ENCODE peak calls at places on chromosome 14, in eight cellular contexts. B is SK-N-SH, N is HCT116, Y is K562, T is WTC11, L is endothelial cell of umbilical vein, O is NB4, S is A549. A is an unnamed sample.

GRCh38 chr14:75205586-75205985 is 29.2 kb upstream of the TMED10 start:
- DNase-seq in N (no peak), T (no peak), S (no peak), B (no peak), O (peak; percentile 83), L (peak; percentile 82), Y (no peak), A (no peak)

GRCh38 chr14:35964736-35965135 is 138.6 kb downstream of the BRMS1L start:
- DNase-seq in O (no peak), Y (no peak), N (no peak), L (no peak), S (no peak), B (no peak), T (no peak), A (no peak)

GRCh38 chr14:65840786-65841185 is 428.3 kb downstream of the FUT8 start:
- DNase-seq in T (no peak), O (no peak), Y (no peak), S (no peak), L (no peak), N (no peak), B (no peak), A (no peak)

GRCh38 chr14:22597265-22597664 is 835 bp upstream of the ABHD4 start:
- DNase-seq in Y (peak; percentile 71), O (no peak), N (no peak), S (no peak), L (no peak), B (no peak), T (no peak), A (no peak)

GRCh38 chr14:31395572-31396205 is 24.7 kb downstream of the HEATR5A start:
- DNase-seq in B (no peak), S (no peak), O (no peak), L (no peak), T (no peak), Y (no peak), N (no peak), A (no peak)

GRCh38 chr14:61065671-61066070 is 84.6 kb downstream of the SLC38A6 start:
- DNase-seq in T (no peak), Y (no peak), B (no peak), S (no peak), O (no peak), L (no peak), N (no peak), A (no peak)

GRCh38 chr14:29937116-29937515 is 9.5 kb upstream of the PRKD1 start:
- DNase-seq in N (no peak), T (no peak), S (peak; percentile 48), O (no peak), L (no peak), Y (no peak), B (no peak), A (no peak)

GRCh38 chr14:73789996-73790581 is 61.5 kb upstream of the PTGR2 start:
- DNase-seq in S (no peak), L (peak; percentile 90), N (no peak), T (no peak), Y (no peak), O (no peak), B (no peak), A (no peak)

GRCh38 chr14:24165785-24166184 is 4.7 kb downstream of the IRF9 start:
- DNase-seq in L (no peak), S (no peak), Y (no peak), O (no peak), N (no peak), B (no peak), T (no peak), A (no peak)

GRCh38 chr14:53881161-53881846 is 75.3 kb downstream of the BMP4 start:
- DNase-seq in Y (no peak), B (no peak), N (no peak), L (peak; percentile 87), O (no peak), S (peak; percentile 35), T (no peak), A (no peak)

GRCh38 chr14:56918849-56919574 is 108.7 kb upstream of the OTX2 start:
- DNase-seq in O (no peak), Y (no peak), T (no peak), S (no peak), B (no peak), N (no peak), L (no peak), A (no peak)

GRCh38 chr14:101250336-101250947 is 310.9 kb upstream of the DIO3 start:
- DNase-seq in Y (no peak), S (no peak), L (no peak), O (no peak), B (peak; percentile 24), N (no peak), T (no peak), A (no peak)

GRCh38 chr14:101249676-101250036 is 311.6 kb upstream of the DIO3 start:
- DNase-seq in L (no peak), B (peak; percentile 17), S (no peak), O (no peak), N (no peak), Y (no peak), T (no peak), A (no peak)

GRCh38 chr14:101248840-101249675 is 312.2 kb upstream of the DIO3 start:
- DNase-seq in N (no peak), L (no peak), O (no peak), B (peak; percentile 20), S (no peak), T (no peak), Y (no peak), A (no peak)

GRCh38 chr14:101248056-101248725 is 313.1 kb upstream of the DIO3 start:
- DNase-seq in S (no peak), O (no peak), Y (no peak), L (no peak), T (no peak), B (peak; percentile 15), N (no peak), A (no peak)

GRCh38 chr14:101246894-101247853 is 314.1 kb upstream of the DIO3 start:
- DNase-seq in T (no peak), O (no peak), L (no peak), S (no peak), B (peak; percentile 12), N (no peak), Y (no peak), A (no peak)
- TF ChIP-seq MAX in T (no peak), O (no peak), L (no peak), S (no peak), B (no peak), N (no peak), Y (no peak), A (no peak)

GRCh38 chr14:82854851-82855250 is 1321.2 kb upstream of the SEL1L start:
- DNase-seq in B (no peak), L (no peak), N (no peak), T (no peak), S (no peak), O (no peak), Y (no peak), A (no peak)
- TF ChIP-seq MAX in B (no peak), L (no peak), N (no peak), T (no peak), S (no peak), O (no peak), Y (no peak), A (no peak)

GRCh38 chr14:100592972-100593371 is 5.8 kb upstream of the BEGAIN start:
- DNase-seq in B (peak; percentile 24), N (no peak), T (peak; percentile 5), S (no peak), L (no peak), Y (no peak), O (no peak), A (no peak)
- TF ChIP-seq MAX in B (no peak), N (no peak), T (no peak), S (no peak), L (no peak), Y (no peak), O (no peak), A (no peak)

GRCh38 chr14:92494512-92494911 is 19.1 kb upstream of the RIN3 start:
- DNase-seq in L (no peak), N (no peak), T (no peak), S (no peak), Y (no peak), O (peak; percentile 46), B (no peak), A (peak; percentile 39)
- TF ChIP-seq MAX in L (no peak), N (no peak), T (no peak), S (no peak), Y (no peak), O (no peak), B (no peak), A (no peak)

A was measured in GM12878.